ENCODE peak calls at places on chromosomes 6 and 20, in four cellular contexts. One of them, this sample, is unnamed.

GRCh38 chr20:36887779-36888133 is 11.8 kb downstream of the TLDC2 start:
- DNase-seq in upper lobe of right lung: peak
- DNase-seq in upper lobe of left lung: no peak
- DNase-seq in fibroblast of mammary gland: peak
- DNase-seq in this sample: no peak

GRCh38 chr6:29806387-29806786 is 21.2 kb upstream of the HLA-G start:
- DNase-seq in upper lobe of right lung: no peak
- DNase-seq in upper lobe of left lung: no peak
- DNase-seq in fibroblast of mammary gland: no peak
- DNase-seq in this sample: no peak

GRCh38 chr6:16840291-16840690 is 79.0 kb upstream of the ATXN1 start:
- DNase-seq in upper lobe of right lung: no peak
- DNase-seq in upper lobe of left lung: no peak
- DNase-seq in fibroblast of mammary gland: no peak
- DNase-seq in this sample: no peak

GRCh38 chr6:156783958-156784357 is 6.8 kb downstream of the ARID1B start:
- DNase-seq in upper lobe of right lung: no peak
- DNase-seq in upper lobe of left lung: no peak
- DNase-seq in fibroblast of mammary gland: no peak
- DNase-seq in this sample: no peak

GRCh38 chr20:53163486-53163885 is 191.3 kb downstream of the TSHZ2 start:
- DNase-seq in upper lobe of right lung: no peak
- DNase-seq in upper lobe of left lung: no peak
- DNase-seq in fibroblast of mammary gland: peak
- DNase-seq in this sample: no peak

GRCh38 chr20:37598101-37598530 is 70.4 kb upstream of the BLCAP start:
- DNase-seq in upper lobe of right lung: no peak
- DNase-seq in upper lobe of left lung: peak
- DNase-seq in fibroblast of mammary gland: no peak
- DNase-seq in this sample: no peak

GRCh38 chr20:44643596-44644383 is 7.7 kb downstream of the ADA start:
- DNase-seq in upper lobe of right lung: peak
- DNase-seq in upper lobe of left lung: peak
- DNase-seq in fibroblast of mammary gland: peak
- DNase-seq in this sample: no peak

GRCh38 chr6:13273202-13273930 is 55.0 kb downstream of the TBC1D7 start:
- DNase-seq in upper lobe of right lung: no peak
- DNase-seq in upper lobe of left lung: no peak
- DNase-seq in fibroblast of mammary gland: no peak
- DNase-seq in this sample: no peak

GRCh38 chr6:85920782-85921181 is 278.1 kb upstream of the SYNCRIP start:
- DNase-seq in upper lobe of right lung: no peak
- DNase-seq in upper lobe of left lung: no peak
- DNase-seq in fibroblast of mammary gland: no peak
- DNase-seq in this sample: no peak

GRCh38 chr6:939047-939363 is 246.1 kb upstream of the EXOC2 start:
- DNase-seq in upper lobe of right lung: no peak
- DNase-seq in upper lobe of left lung: no peak
- DNase-seq in fibroblast of mammary gland: no peak
- DNase-seq in this sample: no peak

GRCh38 chr20:3483784-3484183 is 13.0 kb downstream of the ATRN start:
- DNase-seq in upper lobe of right lung: no peak
- DNase-seq in upper lobe of left lung: no peak
- DNase-seq in fibroblast of mammary gland: peak
- DNase-seq in this sample: no peak

GRCh38 chr6:147005499-147005898 is 198.7 kb upstream of the STXBP5 start:
- DNase-seq in upper lobe of right lung: no peak
- DNase-seq in upper lobe of left lung: no peak
- DNase-seq in fibroblast of mammary gland: no peak
- DNase-seq in this sample: no peak

GRCh38 chr6:145372671-145373123 is 362.6 kb downstream of the EPM2A start:
- DNase-seq in upper lobe of right lung: no peak
- DNase-seq in upper lobe of left lung: no peak
- DNase-seq in fibroblast of mammary gland: peak
- DNase-seq in this sample: no peak

GRCh38 chr6:148501178-148501590 is 158.5 kb downstream of the SASH1 start:
- DNase-seq in upper lobe of right lung: no peak
- DNase-seq in upper lobe of left lung: no peak
- DNase-seq in fibroblast of mammary gland: peak
- DNase-seq in this sample: no peak

GRCh38 chr20:41782255-41782654 is 164.1 kb upstream of the CHD6 start:
- DNase-seq in upper lobe of right lung: no peak
- DNase-seq in upper lobe of left lung: no peak
- DNase-seq in fibroblast of mammary gland: no peak
- DNase-seq in this sample: no peak

GRCh38 chr6:30548375-30548774 is 7.9 kb downstream of the GNL1 start:
- DNase-seq in upper lobe of right lung: no peak
- DNase-seq in upper lobe of left lung: no peak
- DNase-seq in fibroblast of mammary gland: peak
- DNase-seq in this sample: no peak

GRCh38 chr6:149060300-149060984 is 257.1 kb upstream of the TAB2 start:
- DNase-seq in upper lobe of right lung: no peak
- DNase-seq in upper lobe of left lung: peak
- DNase-seq in fibroblast of mammary gland: no peak
- DNase-seq in this sample: peak

GRCh38 chr6:36249536-36249935 is 20.3 kb upstream of the PNPLA1 start:
- DNase-seq in upper lobe of right lung: no peak
- DNase-seq in upper lobe of left lung: no peak
- DNase-seq in fibroblast of mammary gland: no peak
- DNase-seq in this sample: no peak

GRCh38 chr6:129567374-129567773 is 142.6 kb downstream of the ARHGAP18 start:
- DNase-seq in upper lobe of right lung: no peak
- DNase-seq in upper lobe of left lung: no peak
- DNase-seq in fibroblast of mammary gland: peak
- DNase-seq in this sample: no peak

GRCh38 chr6:140850438-140850837 is 1282.3 kb upstream of the GJE1 start:
- DNase-seq in upper lobe of right lung: no peak
- DNase-seq in upper lobe of left lung: no peak
- DNase-seq in fibroblast of mammary gland: peak
- DNase-seq in this sample: no peak

GRCh38 chr6:148218542-148219258 is 123.9 kb upstream of the SASH1 start:
- DNase-seq in upper lobe of right lung: no peak
- DNase-seq in upper lobe of left lung: no peak
- DNase-seq in fibroblast of mammary gland: no peak
- DNase-seq in this sample: no peak

GRCh38 chr20:2751347-2751867 is 49.0 kb downstream of the CPXM1 start:
- DNase-seq in upper lobe of right lung: no peak
- DNase-seq in upper lobe of left lung: no peak
- DNase-seq in fibroblast of mammary gland: no peak
- DNase-seq in this sample: no peak

GRCh38 chr6:170575250-170575649 is 9.2 kb downstream of the PDCD2 start:
- DNase-seq in upper lobe of right lung: no peak
- DNase-seq in upper lobe of left lung: no peak
- DNase-seq in fibroblast of mammary gland: peak
- DNase-seq in this sample: no peak

GRCh38 chr6:3888153-3888957 is 39.2 kb downstream of the FAM50B start:
- DNase-seq in upper lobe of right lung: no peak
- DNase-seq in upper lobe of left lung: no peak
- DNase-seq in fibroblast of mammary gland: peak
- DNase-seq in this sample: no peak

GRCh38 chr20:7790189-7790588 is 150.1 kb downstream of the HAO1 start:
- DNase-seq in upper lobe of right lung: no peak
- DNase-seq in upper lobe of left lung: no peak
- DNase-seq in fibroblast of mammary gland: peak
- DNase-seq in this sample: no peak

GRCh38 chr6:26568601-26569432 is 27.9 kb upstream of the ABT1 start:
- DNase-seq in upper lobe of right lung: peak
- DNase-seq in upper lobe of left lung: no peak
- DNase-seq in fibroblast of mammary gland: peak
- DNase-seq in this sample: peak

GRCh38 chr6:11493979-11494378 is 43.6 kb upstream of the TMEM170B start:
- DNase-seq in upper lobe of right lung: no peak
- DNase-seq in upper lobe of left lung: no peak
- DNase-seq in fibroblast of mammary gland: no peak
- DNase-seq in this sample: no peak

GRCh38 chr6:15287670-15288069 is 41.8 kb downstream of the JARID2 start:
- DNase-seq in upper lobe of right lung: no peak
- DNase-seq in upper lobe of left lung: no peak
- DNase-seq in fibroblast of mammary gland: no peak
- DNase-seq in this sample: peak

GRCh38 chr6:158026054-158026900 is 44.6 kb downstream of the SYNJ2 start:
- DNase-seq in upper lobe of right lung: peak
- DNase-seq in upper lobe of left lung: peak
- DNase-seq in fibroblast of mammary gland: peak
- DNase-seq in this sample: peak
- TF ChIP-seq CTCF in upper lobe of right lung: peak
- TF ChIP-seq CTCF in upper lobe of left lung: peak
- TF ChIP-seq CTCF in fibroblast of mammary gland: peak
- TF ChIP-seq CTCF in this sample: peak

GRCh38 chr6:103268335-103268734 is 1591.4 kb downstream of the HACE1 start:
- DNase-seq in upper lobe of right lung: no peak
- DNase-seq in upper lobe of left lung: no peak
- DNase-seq in fibroblast of mammary gland: no peak
- DNase-seq in this sample: no peak

DNA sequence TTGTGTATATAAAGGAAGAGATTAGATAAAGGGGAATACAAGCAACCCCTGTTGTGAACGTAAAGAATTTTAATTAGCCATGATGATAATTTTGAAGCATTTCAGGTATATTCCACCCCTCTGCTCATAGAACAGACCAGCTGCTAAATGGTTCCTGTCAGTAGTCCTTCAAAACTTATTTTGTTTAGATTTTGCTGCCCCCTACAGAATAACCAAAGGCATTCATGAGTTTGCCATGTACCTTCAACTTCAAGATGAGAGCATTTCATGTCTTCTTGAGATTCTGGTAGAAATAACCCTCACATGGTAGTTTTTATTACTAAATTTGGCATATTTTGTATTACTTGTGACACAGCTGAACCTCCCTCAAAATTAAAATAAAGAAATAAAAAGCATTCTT is 1586.7 kb downstream of the HACE1 start:
- DNase-seq in upper lobe of right lung: no peak
- DNase-seq in upper lobe of left lung: no peak
- DNase-seq in fibroblast of mammary gland: no peak
- DNase-seq in this sample: no peak
- TF ChIP-seq CTCF in upper lobe of right lung: peak
- TF ChIP-seq CTCF in upper lobe of left lung: no peak
- TF ChIP-seq CTCF in fibroblast of mammary gland: no peak
- TF ChIP-seq CTCF in this sample: no peak

GRCh38 chr6:134064461-134064860 is 12.0 kb upstream of the SLC2A12 start:
- DNase-seq in upper lobe of right lung: no peak
- DNase-seq in upper lobe of left lung: no peak
- DNase-seq in fibroblast of mammary gland: no peak
- DNase-seq in this sample: no peak
- TF ChIP-seq CTCF in upper lobe of right lung: no peak
- TF ChIP-seq CTCF in upper lobe of left lung: no peak
- TF ChIP-seq CTCF in fibroblast of mammary gland: no peak
- TF ChIP-seq CTCF in this sample: no peak

DNA sequence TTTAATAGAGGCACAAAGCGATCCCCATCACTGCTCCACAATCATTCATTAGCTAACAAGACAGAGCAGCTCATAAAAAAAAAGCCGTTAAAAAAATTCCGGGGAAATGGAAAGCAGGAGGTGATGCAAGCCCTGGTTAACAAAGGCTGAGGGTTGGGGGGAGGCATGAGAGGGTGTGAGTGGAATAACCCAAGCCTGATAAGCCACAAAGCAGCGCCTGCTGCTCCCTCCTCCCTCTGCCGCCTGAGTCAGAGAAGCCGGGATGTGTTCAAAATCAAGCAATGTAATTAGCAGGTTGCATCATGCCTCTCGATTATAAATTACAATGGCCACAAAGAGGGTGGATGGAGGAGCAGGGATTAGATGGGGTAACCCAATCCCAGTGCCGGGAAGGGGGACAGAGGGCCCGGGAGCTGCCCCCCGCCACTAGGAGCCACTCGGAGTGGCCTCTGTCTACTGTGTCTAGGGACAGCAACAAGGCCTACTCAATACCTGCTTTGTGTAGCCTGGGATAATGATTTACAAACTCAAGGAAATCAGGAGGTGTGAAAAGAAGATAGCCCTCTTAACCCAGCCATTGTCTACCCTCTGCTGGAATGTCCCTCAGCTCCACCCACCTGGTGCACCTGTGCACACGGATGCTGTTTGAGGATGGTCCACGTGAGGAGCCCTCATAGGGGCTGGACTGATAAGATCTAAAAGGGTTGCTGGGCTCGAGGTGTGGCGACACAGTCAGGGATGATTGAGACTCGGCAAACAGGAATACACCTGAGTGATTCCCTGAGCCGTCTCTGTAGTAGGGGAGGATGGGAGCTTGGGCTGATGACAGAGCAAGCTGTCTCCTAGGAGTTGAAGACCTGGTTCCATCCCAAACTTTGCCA is 156.9 kb downstream of the VEGFA start:
- DNase-seq in upper lobe of right lung: peak
- DNase-seq in upper lobe of left lung: peak
- DNase-seq in fibroblast of mammary gland: peak
- DNase-seq in this sample: no peak
- TF ChIP-seq CTCF in upper lobe of right lung: no peak
- TF ChIP-seq CTCF in upper lobe of left lung: no peak
- TF ChIP-seq CTCF in fibroblast of mammary gland: no peak
- TF ChIP-seq CTCF in this sample: no peak

DNA sequence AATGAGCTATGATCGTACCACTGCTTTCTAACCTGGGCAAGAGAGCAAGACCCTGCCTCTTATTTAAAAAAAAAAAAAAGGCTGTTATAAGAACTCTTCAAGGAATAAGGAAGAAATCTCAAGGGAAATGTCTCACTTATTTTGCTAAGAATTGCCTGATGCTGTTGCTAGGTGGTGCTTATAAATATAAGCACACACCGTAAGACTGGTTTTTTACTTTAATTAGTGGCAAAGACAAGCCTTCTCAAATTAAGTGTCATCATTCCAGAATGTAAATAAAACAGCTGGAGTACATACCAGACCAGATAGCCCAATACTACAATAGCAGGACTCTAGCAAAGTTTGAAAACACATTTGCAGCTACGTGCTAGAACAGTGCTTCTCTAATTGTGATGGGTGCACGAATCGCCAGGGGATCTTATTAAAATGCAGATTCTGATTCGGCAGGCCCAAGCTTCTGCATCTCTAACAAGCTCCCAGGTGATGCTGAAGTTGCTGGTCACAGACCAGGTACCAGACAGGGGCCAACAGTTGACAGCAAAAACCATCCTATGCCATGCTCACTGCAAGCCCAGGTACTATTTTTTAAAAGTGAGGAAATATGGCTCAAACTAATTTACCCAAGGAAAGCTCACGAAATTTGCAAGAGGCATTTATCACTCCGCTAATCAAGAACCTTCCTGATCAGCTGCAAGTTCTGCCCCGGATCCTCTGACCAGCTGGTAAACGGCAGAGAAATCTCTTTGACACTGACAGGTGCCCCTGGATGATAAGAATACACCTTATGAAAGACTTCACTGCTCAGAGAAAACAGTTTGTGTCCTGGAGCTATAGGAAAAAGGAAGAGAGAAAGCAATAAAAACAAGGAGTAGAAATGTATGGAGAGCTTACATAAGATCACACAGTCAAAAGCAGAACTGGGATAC is 6.6 kb downstream of the CNKSR3 start:
- DNase-seq in upper lobe of right lung: no peak
- DNase-seq in upper lobe of left lung: no peak
- DNase-seq in fibroblast of mammary gland: no peak
- DNase-seq in this sample: no peak
- TF ChIP-seq CTCF in upper lobe of right lung: no peak
- TF ChIP-seq CTCF in upper lobe of left lung: no peak
- TF ChIP-seq CTCF in fibroblast of mammary gland: no peak
- TF ChIP-seq CTCF in this sample: no peak

GRCh38 chr6:81752969-81753708 is 658 bp upstream of the TENT5A start:
- DNase-seq in upper lobe of right lung: peak
- DNase-seq in upper lobe of left lung: peak
- DNase-seq in fibroblast of mammary gland: peak
- DNase-seq in this sample: peak
- TF ChIP-seq CTCF in upper lobe of right lung: no peak
- TF ChIP-seq CTCF in upper lobe of left lung: no peak
- TF ChIP-seq CTCF in fibroblast of mammary gland: peak
- TF ChIP-seq CTCF in this sample: no peak

GRCh38 chr6:54697423-54697822 is 149.1 kb upstream of the FAM83B start:
- DNase-seq in upper lobe of right lung: no peak
- DNase-seq in upper lobe of left lung: no peak
- DNase-seq in fibroblast of mammary gland: peak
- DNase-seq in this sample: no peak
- TF ChIP-seq CTCF in upper lobe of right lung: peak
- TF ChIP-seq CTCF in upper lobe of left lung: no peak
- TF ChIP-seq CTCF in fibroblast of mammary gland: peak
- TF ChIP-seq CTCF in this sample: no peak